ENCODE peak calls at places on chromosomes 11 and 22, in seven cellular contexts. B, Y, T, X, W, U and N are unnamed samples.
A peak's percentile ranks its signal among the peaks of the same experiment; 100 is the strongest.

GRCh38 chr11:40032331-40032730 is 1427.1 kb downstream of the LRRC4C start:
- DNase-seq in T (no peak), Y (no peak), W (no peak), X (no peak), B (no peak), U (no peak), N (peak; percentile 3)

GRCh38 chr22:42317691-42318547 is 47.5 kb upstream of the TCF20 start:
- DNase-seq in T (no peak), B (no peak), U (no peak), X (no peak), W (no peak), Y (no peak), N (no peak)

GRCh38 chr11:61265357-61265756 is 24.4 kb downstream of the PGA5 start:
- DNase-seq in T (peak; percentile 30), X (no peak), B (no peak), Y (no peak), U (no peak), W (no peak), N (no peak)

GRCh38 chr22:40714514-40714966 is 35.3 kb downstream of the MCHR1 start:
- DNase-seq in T (peak; percentile 72), B (peak; percentile 62), W (peak; percentile 63), X (no peak), Y (peak; percentile 91), U (peak; percentile 25), N (peak; percentile 48)

GRCh38 chr11:92962444-92962843 is 7.0 kb upstream of the MTNR1B start:
- DNase-seq in U (no peak), X (no peak), W (no peak), T (no peak), Y (no peak), B (no peak), N (no peak)

GRCh38 chr11:78032090-78032489 is 9.0 kb upstream of the KCTD14 start:
- DNase-seq in U (peak; percentile 63), Y (no peak), B (no peak), X (no peak), W (no peak), T (peak; percentile 59), N (peak; percentile 71)

GRCh38 chr11:17439316-17439782 is 37.3 kb downstream of the ABCC8 start:
- DNase-seq in U (no peak), X (peak; percentile 9), T (peak; percentile 76), B (no peak), W (no peak), Y (no peak), N (no peak)

GRCh38 chr11:130773436-130773835 is 142.8 kb downstream of the SNX19 start:
- DNase-seq in U (no peak), B (no peak), X (no peak), Y (no peak), T (no peak), W (no peak), N (no peak)

GRCh38 chr11:34209809-34210208 is 104.4 kb downstream of the NAT10 start:
- DNase-seq in X (no peak), Y (no peak), U (no peak), W (no peak), T (no peak), B (no peak), N (no peak)

GRCh38 chr11:33452806-33453205 is 195.6 kb downstream of the HIPK3 start:
- DNase-seq in T (peak; percentile 30), W (no peak), B (peak; percentile 26), X (no peak), Y (no peak), U (peak; percentile 84), N (no peak)

GRCh38 chr11:116931206-116931953 is 94.0 kb upstream of the APOA1 start:
- DNase-seq in Y (no peak), X (peak; percentile 76), U (peak; percentile 54), W (no peak), T (no peak), B (peak; percentile 32), N (no peak)

GRCh38 chr11:116853461-116854073 is 16.1 kb upstream of the APOA1 start:
- DNase-seq in U (peak; percentile 82), X (peak; percentile 78), Y (no peak), B (no peak), T (peak; percentile 45), W (no peak), N (peak; percentile 35)

GRCh38 chr11:100927579-100927978 is 202.0 kb downstream of the PGR start:
- DNase-seq in W (no peak), B (no peak), Y (peak; percentile 57), T (no peak), X (no peak), U (peak; percentile 8), N (no peak)

GRCh38 chr11:118434553-118435232 is 1.6 kb upstream of the KMT2A start:
- DNase-seq in T (peak; percentile 64), Y (peak; percentile 71), W (peak; percentile 16), X (no peak), B (peak; percentile 29), U (peak; percentile 35), N (peak; percentile 55)

GRCh38 chr11:122494171-122494570 is 161.4 kb upstream of the UBASH3B start:
- DNase-seq in Y (no peak), U (no peak), X (no peak), T (peak; percentile 24), B (no peak), W (no peak), N (no peak)

GRCh38 chr11:118912742-118913410 is 12.8 kb downstream of the BCL9L start:
- DNase-seq in X (no peak), Y (no peak), T (peak; percentile 49), B (no peak), W (peak; percentile 38), U (no peak), N (no peak)

GRCh38 chr11:10646005-10646404 is 47.5 kb downstream of the IRAG1 start:
- DNase-seq in U (peak; percentile 48), W (no peak), X (no peak), Y (no peak), B (no peak), T (no peak), N (no peak)

GRCh38 chr11:122367809-122368231 is 251.8 kb upstream of the BLID start:
- DNase-seq in T (peak; percentile 83), W (peak; percentile 47), U (peak; percentile 59), Y (no peak), B (no peak), X (no peak), N (peak; percentile 43)

GRCh38 chr11:1844221-1845094 is 5.7 kb downstream of the TNNI2 start:
- DNase-seq in T (peak; percentile 57), U (peak; percentile 51), W (no peak), Y (no peak), B (no peak), X (peak; percentile 38), N (no peak)

GRCh38 chr11:60193687-60194433 is 11.0 kb upstream of the MS4A6A start:
- DNase-seq in W (peak; percentile 38), X (peak; percentile 40), Y (peak; percentile 56), U (peak; percentile 78), T (peak; percentile 66), B (peak; percentile 51), N (peak; percentile 64)

GRCh38 chr11:47241740-47242400 is 6.7 kb downstream of the ACP2 start:
- DNase-seq in B (no peak), W (no peak), Y (no peak), T (no peak), U (no peak), X (no peak), N (no peak)

GRCh38 chr22:37484115-37485005 is 1.8 kb downstream of the MFNG start:
- DNase-seq in X (peak; percentile 89), B (no peak), W (no peak), T (no peak), U (no peak), Y (no peak), N (no peak)

GRCh38 chr22:37483594-37484114 is 2.5 kb downstream of the MFNG start:
- DNase-seq in W (no peak), T (no peak), Y (no peak), X (no peak), U (no peak), B (no peak), N (no peak)

GRCh38 chr22:37485714-37486223 is 415 bp downstream of the MFNG start:
- DNase-seq in T (no peak), Y (no peak), B (no peak), X (peak; percentile 27), W (no peak), U (no peak), N (no peak)

GRCh38 chr22:37486224-37486845 is at the start of gene MFNG:
- DNase-seq in U (peak; percentile 25), B (no peak), X (peak; percentile 61), Y (peak; percentile 62), T (peak; percentile 82), W (no peak), N (peak; percentile 84)

GRCh38 chr22:37485006-37485713 is 1.0 kb downstream of the MFNG start:
- DNase-seq in W (no peak), U (no peak), T (no peak), Y (no peak), X (no peak), B (no peak), N (no peak)
- H3K4me1 ChIP-seq in W (no peaks in the 10 kb centered on the region), U (peaks cover 40% of the 10 kb centered on the region), T (peaks cover 22% of the 10 kb centered on the region), Y (peaks cover 43% of the 10 kb centered on the region), X (peaks cover 25% of the 10 kb centered on the region), B (no peaks in the 10 kb centered on the region), N (peaks cover 27% of the 10 kb centered on the region)

DNA sequence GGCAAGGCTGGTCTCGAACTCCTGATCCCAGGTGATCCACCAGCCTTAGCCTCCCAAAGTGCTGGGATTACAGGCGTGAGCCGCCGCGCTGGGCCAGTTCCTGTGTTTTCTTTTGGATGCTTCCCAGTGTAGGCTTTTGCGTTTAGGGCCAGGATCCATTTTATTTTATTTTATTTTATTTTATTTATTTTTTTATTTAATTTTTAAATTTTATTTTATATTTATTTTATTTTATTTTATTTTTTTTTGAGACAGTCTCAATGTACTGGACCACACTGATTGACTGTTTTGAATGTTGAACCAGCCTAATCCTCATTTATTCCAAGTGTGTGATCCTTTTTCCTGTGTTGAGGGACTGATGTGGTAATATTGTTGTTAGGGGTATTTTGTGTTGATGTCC is 8.4 kb downstream of the EPS8L2 start:
- DNase-seq in X (no peak), U (no peak), B (no peak), T (no peak), Y (no peak), W (no peak), N (no peak)
- H3K36me3 ChIP-seq in X (no peaks in the 10 kb centered on the region), U (no peaks in the 10 kb centered on the region), B (no peaks in the 10 kb centered on the region), T (no peaks in the 10 kb centered on the region), Y (no peaks in the 10 kb centered on the region), W (no peaks in the 10 kb centered on the region), N (no peaks in the 10 kb centered on the region)

DNA sequence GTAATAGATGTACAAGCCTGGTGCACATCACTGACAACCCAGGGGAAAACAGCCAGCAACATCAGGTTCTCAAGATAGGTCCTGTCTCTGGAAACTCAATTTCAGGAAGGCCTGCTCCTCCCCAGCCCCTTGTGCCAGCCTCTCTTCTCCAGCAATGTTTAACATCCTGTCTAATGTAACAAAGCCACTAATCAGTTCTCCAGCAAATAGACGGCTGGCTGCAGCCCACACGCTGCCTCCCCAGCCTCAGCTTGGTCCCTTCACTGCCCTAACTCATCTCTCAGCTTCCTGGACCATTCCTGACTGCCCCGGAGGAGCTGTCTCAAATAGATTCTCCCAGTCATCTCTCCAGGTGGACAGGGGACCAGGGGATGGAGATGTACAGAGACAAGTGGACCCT is 37.8 kb downstream of the RPL27A start:
- DNase-seq in Y (no peak), W (no peak), U (no peak), B (no peak), T (no peak), X (no peak), N (no peak)
- H3K4me1 ChIP-seq in Y (peaks cover 13% of the 10 kb centered on the region), W (peaks cover 57% of the 10 kb centered on the region), U (no peaks in the 10 kb centered on the region), B (peaks cover 68% of the 10 kb centered on the region), T (peaks cover 79% of the 10 kb centered on the region), X (no peaks in the 10 kb centered on the region), N (peaks cover 55% of the 10 kb centered on the region)

DNA sequence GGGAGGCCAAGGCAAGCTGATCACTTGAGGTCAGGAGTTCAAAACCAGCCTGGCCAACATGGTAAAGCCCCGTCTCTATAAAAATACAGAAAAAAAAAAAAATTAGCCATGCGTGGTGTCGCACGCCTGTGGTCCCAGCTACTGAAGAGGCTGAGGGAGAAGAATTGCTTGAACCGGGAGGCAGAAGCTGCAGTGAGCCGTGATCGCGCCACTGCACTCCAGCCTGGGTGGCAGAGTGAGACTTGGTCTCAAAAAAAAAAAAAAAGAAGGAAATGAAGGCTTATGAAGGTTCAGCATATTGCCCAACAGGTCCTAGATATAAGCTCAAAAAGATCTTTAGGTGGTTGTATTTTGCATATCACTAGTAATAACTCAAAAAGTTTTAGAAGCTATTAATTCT is 10.2 kb downstream of the ATL3 start:
- DNase-seq in Y (no peak), X (no peak), W (no peak), T (no peak), U (no peak), B (no peak), N (no peak)
- H3K36me3 ChIP-seq in Y (no peaks in the 10 kb centered on the region), X (no peaks in the 10 kb centered on the region), W (no peaks in the 10 kb centered on the region), T (no peaks in the 10 kb centered on the region), U (peaks cover 6% of the 10 kb centered on the region), B (peaks cover 3% of the 10 kb centered on the region), N (no peaks in the 10 kb centered on the region)